ENCODE peak calls at places on chromosomes 13 and 19, in seven cellular contexts. K is BJ; S is stimulated activated CD8-positive, alpha-beta memory T cell treated with anti-CD3 and anti-CD28 coated beads, Interleukin-2, amount 100 ng/mL, for 48 hours; I is nucleus accumbens; N is NCI-H1105 treated with DMSO at 0.1 percent for 48 hours; V is NCI-H510A treated with DMSO at 0.1 percent for 48 hours; M is GM18507. Z is an unnamed sample.
A peak's percentile ranks its signal among the peaks of the same experiment; 100 is the strongest.

GRCh38 chr13:114078501-114079451 is 53.6 kb downstream of the RASA3 start:
- DNase-seq in K (no peak), V (peak; percentile 25), I (no peak), S (no peak), N (no peak), M (no peak), Z (no peak)

GRCh38 chr13:45863716-45864590 is 12.4 kb upstream of the SIAH3 start:
- DNase-seq in I (no peak), M (no peak), K (no peak), S (no peak), V (no peak), N (peak; percentile 12), Z (no peak)

GRCh38 chr19:33098023-33098652 is 17.2 kb downstream of the GPATCH1 start:
- DNase-seq in I (no peak), N (no peak), K (no peak), M (no peak), V (no peak), S (no peak), Z (no peak)

GRCh38 chr19:55613396-55613795 is 7.9 kb downstream of the ZNF865 start:
- DNase-seq in V (no peak), S (no peak), K (no peak), I (no peak), N (no peak), M (no peak), Z (no peak)

GRCh38 chr13:42041684-42042035 is 6.8 kb upstream of the DGKH start:
- DNase-seq in K (no peak), M (peak; percentile 9), V (peak; percentile 8), I (peak; percentile 21), N (peak; percentile 21), S (no peak), Z (no peak)

GRCh38 chr19:11410682-11411081 is 8.4 kb downstream of the RGL3 start:
- DNase-seq in I (no peak), S (no peak), N (no peak), V (no peak), M (no peak), K (no peak), Z (no peak)

GRCh38 chr19:30287973-30288372 is 84.2 kb upstream of the ZNF536 start:
- DNase-seq in K (no peak), I (no peak), S (no peak), M (no peak), V (no peak), N (no peak), Z (no peak)

GRCh38 chr13:98766120-98766519 is 13.6 kb upstream of the SLC15A1 start:
- DNase-seq in I (no peak), S (no peak), K (no peak), M (no peak), N (no peak), V (peak; percentile 26), Z (no peak)

GRCh38 chr13:76884167-76884566 is 2.0 kb downstream of the KCTD12 start:
- DNase-seq in V (no peak), S (no peak), N (no peak), M (no peak), I (peak; percentile 7), K (no peak), Z (no peak)

GRCh38 chr13:30504081-30504480 is 38.3 kb upstream of the HMGB1 start:
- DNase-seq in M (no peak), N (no peak), K (no peak), I (no peak), S (no peak), V (no peak), Z (peak; percentile 47)

GRCh38 chr19:1651061-1651547 is 1.3 kb downstream of the TCF3 start:
- DNase-seq in M (no peak), V (no peak), I (no peak), S (peak; percentile 53), N (peak; percentile 7), K (no peak), Z (peak; percentile 88)

GRCh38 chr19:7981661-7982060 is 23.8 kb downstream of the ELAVL1 start:
- DNase-seq in M (no peak), V (no peak), S (no peak), K (no peak), I (no peak), N (no peak), Z (no peak)

GRCh38 chr19:13160557-13160956 is 10.3 kb downstream of the IER2 start:
- DNase-seq in K (no peak), V (no peak), N (no peak), S (no peak), I (no peak), M (no peak), Z (no peak)

GRCh38 chr13:101267656-101268055 is 148.7 kb downstream of the NALCN start:
- DNase-seq in V (no peak), S (no peak), K (no peak), M (no peak), N (no peak), I (no peak), Z (no peak)

GRCh38 chr19:39498262-39499081 is at the start of gene DLL3:
- DNase-seq in S (no peak), M (no peak), V (peak; percentile 72), I (no peak), N (peak; percentile 83), K (no peak), Z (no peak)

GRCh38 chr19:31348416-31349159 is 648 bp downstream of the TSHZ3 start:
- DNase-seq in K (no peak), M (no peak), N (peak; percentile 37), I (no peak), V (no peak), S (no peak), Z (no peak)

GRCh38 chr19:1284979-1285736 is 515 bp upstream of the EFNA2 start:
- DNase-seq in N (no peak), V (no peak), I (no peak), K (no peak), S (no peak), M (no peak), Z (no peak)

GRCh38 chr19:54164369-54165068 is 5.0 kb upstream of the LENG1 start:
- DNase-seq in M (no peak), S (peak; percentile 45), V (no peak), I (no peak), K (no peak), N (no peak), Z (no peak)

GRCh38 chr19:17861542-17862402 is 2.1 kb downstream of the RPL18A start:
- DNase-seq in S (no peak), M (no peak), N (no peak), V (no peak), K (no peak), I (no peak), Z (no peak)

GRCh38 chr13:40399756-40400155 is 266.7 kb downstream of the FOXO1 start:
- DNase-seq in S (no peak), N (no peak), I (no peak), K (no peak), V (no peak), M (no peak), Z (no peak)

GRCh38 chr13:53151692-53152421 is 123.2 kb downstream of the OLFM4 start:
- DNase-seq in S (peak; percentile 4), K (no peak), M (peak; percentile 4), I (peak; percentile 7), V (peak; percentile 62), N (peak; percentile 63), Z (peak; percentile 36)

GRCh38 chr19:51691122-51692064 is 1.7 kb upstream of the SPACA6 start:
- DNase-seq in K (no peak), V (peak; percentile 22), S (no peak), N (no peak), I (no peak), M (no peak), Z (no peak)